ENCODE peak calls at places on chromosomes 12 and 14, in seven cellular contexts. P, O, M, A, Y, X and N are unnamed samples.

GRCh38 chr12:95003921-95004272 is 400 bp upstream of the NDUFA12 start:
- DNase-seq in P (no peak), O (no peak), M (no peak), A (no peak), Y (no peak), X (no peak), N (no peak)

GRCh38 chr12:30990776-30991175 is 64.2 kb downstream of the TSPAN11 start:
- DNase-seq in P (no peak), O (no peak), M (no peak), A (no peak), Y (no peak), X (no peak), N (no peak)

GRCh38 chr12:124080649-124081048 is 107.6 kb downstream of the ZNF664 start:
- DNase-seq in P (no peak), O (no peak), M (no peak), A (no peak), Y (no peak), X (no peak), N (no peak)

GRCh38 chr12:69868695-69869094 is 43.7 kb downstream of the MYRFL start:
- DNase-seq in P (no peak), O (no peak), M (no peak), A (no peak), Y (no peak), X (no peak), N (no peak)

GRCh38 chr14:74502236-74503019 is 8.9 kb downstream of the ISCA2 start:
- DNase-seq in P (peak; percentile 69), O (peak; percentile 49), M (no peak), A (peak; percentile 50), Y (peak; percentile 61), X (no peak), N (no peak)

GRCh38 chr14:77098470-77099353 is 654 bp downstream of the CIPC start:
- DNase-seq in P (peak; percentile 50), O (peak; percentile 25), M (peak; percentile 72), A (no peak), Y (peak; percentile 58), X (no peak), N (peak; percentile 62)

GRCh38 chr12:53090105-53090504 is 7.4 kb upstream of the IGFBP6 start:
- DNase-seq in P (no peak), O (no peak), M (no peak), A (no peak), Y (no peak), X (no peak), N (no peak)

GRCh38 chr12:57604454-57605307 is at the start of gene DTX3:
- DNase-seq in P (peak; percentile 66), O (no peak), M (no peak), A (peak; percentile 83), Y (peak; percentile 64), X (peak; percentile 53), N (no peak)

GRCh38 chr14:101497910-101498860 is 63.1 kb upstream of the DIO3 start:
- DNase-seq in P (no peak), O (no peak), M (no peak), A (no peak), Y (no peak), X (no peak), N (peak; percentile 45)

GRCh38 chr12:1488908-1489381 is 105.4 kb downstream of the FBXL14 start:
- DNase-seq in P (peak; percentile 67), O (no peak), M (no peak), A (no peak), Y (peak; percentile 37), X (peak; percentile 62), N (peak; percentile 65)

GRCh38 chr14:72613196-72613974 is 280.5 kb downstream of the DPF3 start:
- DNase-seq in P (no peak), O (no peak), M (peak; percentile 35), A (no peak), Y (peak; percentile 52), X (peak; percentile 55), N (no peak)

GRCh38 chr12:53550595-53550994 is 43.3 kb upstream of the NPFF start:
- DNase-seq in P (no peak), O (no peak), M (no peak), A (no peak), Y (no peak), X (peak; percentile 33), N (no peak)

GRCh38 chr12:117919479-117919878 is 49.3 kb downstream of the KSR2 start:
- DNase-seq in P (no peak), O (no peak), M (no peak), A (no peak), Y (no peak), X (no peak), N (no peak)

GRCh38 chr12:63844391-63845341 is at the start of gene SRGAP1:
- DNase-seq in P (peak; percentile 10), O (no peak), M (peak; percentile 48), A (peak; percentile 50), Y (peak; percentile 79), X (peak; percentile 79), N (peak; percentile 55)

GRCh38 chr12:119412811-119413794 is 78.6 kb downstream of the CCDC60 start:
- DNase-seq in P (peak; percentile 83), O (peak; percentile 78), M (peak; percentile 39), A (peak; percentile 63), Y (peak; percentile 80), X (peak; percentile 60), N (no peak)

GRCh38 chr14:91872011-91872476 is 4.7 kb upstream of the TC2N start:
- DNase-seq in P (no peak), O (no peak), M (peak; percentile 46), A (peak; percentile 43), Y (no peak), X (no peak), N (no peak)

GRCh38 chr14:44135972-44136371 is 371.1 kb downstream of the FSCB start:
- DNase-seq in P (no peak), O (no peak), M (no peak), A (no peak), Y (no peak), X (no peak), N (no peak)

GRCh38 chr14:22886500-22887259 is 3.7 kb downstream of the REM2 start:
- DNase-seq in P (peak; percentile 89), O (peak; percentile 63), M (peak; percentile 35), A (peak; percentile 93), Y (peak; percentile 78), X (peak; percentile 69), N (peak; percentile 73)
- TF ChIP-seq CTCF in P (peak; percentile 27), O (no peak), M (no peak), A (no peak), Y (peak; percentile 32), X (peak; percentile 7), N (no peak)

DNA sequence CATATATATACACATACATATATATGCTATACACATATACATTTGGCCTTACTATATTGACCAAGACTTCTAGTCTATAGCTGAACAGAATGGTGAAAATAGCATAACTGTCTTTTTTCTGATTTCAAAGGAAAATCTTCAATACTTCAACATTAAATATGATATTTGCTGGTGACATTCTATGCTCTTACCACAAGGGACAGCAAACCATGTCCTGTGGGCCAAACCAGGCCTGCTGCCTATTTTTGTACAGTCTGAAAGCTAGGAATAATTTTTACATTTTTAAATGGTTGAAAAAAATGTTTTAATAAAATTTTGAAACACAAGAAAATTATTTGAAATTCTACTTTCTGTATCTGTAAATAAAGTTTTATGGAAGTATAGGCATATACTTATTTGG is 63.6 kb downstream of the EML5 start:
- DNase-seq in P (no peak), O (no peak), M (no peak), A (no peak), Y (no peak), X (no peak), N (no peak)
- TF ChIP-seq CTCF in P (peak; percentile 2), O (peak; percentile 52), M (no peak), A (no peak), Y (no peak), X (peak; percentile 34), N (no peak)

GRCh38 chr12:128798543-128799341 is 25.0 kb downstream of the SLC15A4 start:
- DNase-seq in P (no peak), O (no peak), M (no peak), A (peak; percentile 32), Y (no peak), X (no peak), N (no peak)
- TF ChIP-seq CTCF in P (peak; percentile 35), O (no peak), M (no peak), A (peak; percentile 17), Y (peak; percentile 35), X (no peak), N (no peak)

GRCh38 chr12:62601765-62602444 is 135.3 kb downstream of the MON2 start:
- DNase-seq in P (no peak), O (no peak), M (no peak), A (no peak), Y (no peak), X (no peak), N (no peak)

GRCh38 chr12:62603811-62604098 is 137.1 kb downstream of the MON2 start:
- DNase-seq in P (no peak), O (no peak), M (no peak), A (no peak), Y (no peak), X (no peak), N (no peak)

GRCh38 chr12:62604373-62604772 is 137.7 kb downstream of the MON2 start:
- DNase-seq in P (no peak), O (no peak), M (no peak), A (no peak), Y (no peak), X (peak; percentile 8), N (no peak)

GRCh38 chr12:62602445-62603060 is 135.9 kb downstream of the MON2 start:
- DNase-seq in P (peak; percentile 97), O (peak; percentile 76), M (peak; percentile 88), A (peak; percentile 85), Y (peak; percentile 93), X (peak; percentile 93), N (peak; percentile 88)

GRCh38 chr12:62603061-62603810 is 136.6 kb downstream of the MON2 start:
- DNase-seq in P (peak; percentile 96), O (peak; percentile 82), M (peak; percentile 78), A (peak; percentile 85), Y (peak; percentile 95), X (peak; percentile 87), N (peak; percentile 78)
- TF ChIP-seq CTCF in P (peak; percentile 49), O (peak; percentile 40), M (no peak), A (peak; percentile 19), Y (peak; percentile 56), X (peak; percentile 50), N (peak; percentile 7)

DNA sequence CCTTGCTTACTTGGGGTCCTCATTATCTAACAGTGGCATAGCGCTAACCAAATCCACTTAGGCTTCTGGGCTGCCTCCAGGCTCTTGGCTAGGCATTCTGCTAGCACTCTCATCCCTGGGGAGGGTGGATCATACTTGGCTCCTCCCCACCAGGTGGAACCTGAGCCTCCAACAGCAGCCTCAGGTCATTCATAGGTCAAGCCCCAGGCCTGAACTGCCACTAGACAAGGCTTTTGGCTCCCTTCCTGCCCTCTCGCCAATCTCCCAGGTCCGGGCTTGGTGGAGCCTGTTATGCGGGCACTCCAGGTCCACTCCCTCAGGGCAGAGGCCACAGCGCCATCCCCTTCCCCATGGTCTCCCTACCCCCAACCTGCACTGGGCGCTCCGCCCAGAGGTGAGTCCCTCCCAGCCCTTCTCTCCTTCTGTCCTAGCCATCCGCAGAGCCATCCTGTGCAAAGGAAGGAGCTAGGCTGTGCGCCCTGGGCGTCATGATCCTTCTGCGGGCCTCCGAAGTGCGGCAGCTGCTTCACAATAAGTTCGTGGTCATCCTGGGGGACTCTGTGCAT is 154.9 kb upstream of the AMIGO2 start:
- DNase-seq in P (no peak), O (no peak), M (no peak), A (no peak), Y (no peak), X (no peak), N (no peak)
- TF ChIP-seq CTCF in P (no peak), O (no peak), M (no peak), A (no peak), Y (no peak), X (no peak), N (no peak)